ENCODE peak calls at places on chromosomes 11 and 22, in five cellular contexts. K, X, S, T and W are unnamed samples.
A peak's percentile ranks its signal among the peaks of the same experiment; 100 is the strongest.

GRCh38 chr11:32584921-32585320 is 1.3 kb downstream of the EIF3M start:
- DNase-seq in K (no peak), X (no peak), T (no peak), S (no peak), W (no peak)

GRCh38 chr22:30538280-30538679 is 8.3 kb downstream of the SEC14L6 start:
- DNase-seq in X (no peak), S (no peak), T (no peak), K (peak; percentile 38), W (no peak)

GRCh38 chr11:72676874-72677341 is 2.7 kb upstream of the PDE2A start:
- DNase-seq in T (peak; percentile 75), X (peak; percentile 90), K (peak; percentile 48), S (peak; percentile 62), W (peak; percentile 50)

GRCh38 chr22:19669570-19669969 is 44.7 kb upstream of the SEPTIN5 start:
- DNase-seq in T (no peak), X (no peak), S (no peak), K (no peak), W (no peak)

GRCh38 chr11:79447039-79447438 is 6.2 kb upstream of the TENM4 start:
- DNase-seq in X (no peak), S (no peak), K (no peak), T (no peak), W (no peak)

GRCh38 chr11:130118636-130119387 is 40.8 kb upstream of the ST14 start:
- DNase-seq in K (no peak), X (no peak), T (no peak), S (no peak), W (no peak)

GRCh38 chr11:100876826-100877545 is 189.9 kb downstream of the ARHGAP42 start:
- DNase-seq in K (peak; percentile 97), S (no peak), T (no peak), X (no peak), W (no peak)

GRCh38 chr22:40803292-40803691 is 15.9 kb downstream of the SLC25A17 start:
- DNase-seq in S (no peak), X (no peak), T (no peak), K (no peak), W (no peak)

GRCh38 chr11:34313099-34313517 is 44.7 kb downstream of the ABTB2 start:
- DNase-seq in X (no peak), T (no peak), S (no peak), K (no peak), W (no peak)

GRCh38 chr11:118289411-118289810 is 15.1 kb upstream of the CD3E start:
- DNase-seq in T (no peak), S (no peak), X (no peak), K (no peak), W (no peak)

GRCh38 chr22:37747090-37747714 is 50.4 kb downstream of the TRIOBP start:
- DNase-seq in K (peak; percentile 44), X (no peak), S (no peak), T (no peak), W (no peak)

GRCh38 chr11:116454020-116454645 is 318.7 kb downstream of the BUD13 start:
- DNase-seq in T (peak; percentile 59), X (peak; percentile 26), K (peak; percentile 53), S (peak; percentile 8), W (peak; percentile 66)

GRCh38 chr11:2139691-2140337 is 625 bp upstream of the IGF2 start:
- DNase-seq in T (no peak), S (no peak), X (no peak), K (no peak), W (peak; percentile 22)

GRCh38 chr11:2669926-2670469 is 29.8 kb downstream of the KCNQ1OT1 start:
- DNase-seq in K (no peak), S (no peak), X (no peak), T (no peak), W (no peak)

GRCh38 chr22:31812977-31813605 is 59.3 kb downstream of the DEPDC5 start:
- DNase-seq in X (no peak), S (no peak), T (no peak), K (no peak), W (no peak)

GRCh38 chr11:61157743-61158142 is 3.5 kb downstream of the VPS37C start:
- DNase-seq in T (no peak), K (no peak), X (no peak), S (no peak), W (no peak)

GRCh38 chr22:50613291-50613981 is 12.8 kb downstream of the MAPK8IP2 start:
- DNase-seq in S (no peak), X (no peak), K (no peak), T (peak; percentile 93), W (no peak)

GRCh38 chr11:78789365-78789764 is 214.7 kb upstream of the NARS2 start:
- DNase-seq in T (peak; percentile 22), X (no peak), S (no peak), K (no peak), W (no peak)

GRCh38 chr11:118010738-118011461 is 24.7 kb downstream of the IL10RA start:
- DNase-seq in K (no peak), T (no peak), S (no peak), X (no peak), W (no peak)

GRCh38 chr11:46121328-46121723 is at the start of gene PHF21A:
- DNase-seq in T (peak; percentile 91), X (peak; percentile 82), S (peak; percentile 79), K (peak; percentile 96), W (peak; percentile 94)

GRCh38 chr22:46941958-46942815 is 179.7 kb downstream of the TBC1D22A start:
- DNase-seq in T (no peak), S (no peak), K (no peak), X (no peak), W (peak; percentile 57)

GRCh38 chr22:35558719-35559118 is 18.1 kb downstream of the RASD2 start:
- DNase-seq in X (no peak), T (no peak), K (no peak), S (no peak), W (no peak)

GRCh38 chr11:1074244-1075221 is at the start of gene MUC2:
- DNase-seq in T (no peak), X (no peak), K (no peak), S (no peak), W (no peak)

GRCh38 chr11:117589024-117589423 is 208.0 kb downstream of the DSCAML1 start:
- DNase-seq in K (no peak), X (no peak), T (no peak), S (no peak), W (no peak)

GRCh38 chr22:22936190-22936914 is 48.7 kb downstream of the IGLL5 start:
- DNase-seq in X (no peak), T (no peak), S (no peak), K (no peak), W (no peak)

GRCh38 chr11:127492025-127492424 is 491.5 kb upstream of the KIRREL3 start:
- DNase-seq in S (no peak), T (no peak), X (no peak), K (peak; percentile 2), W (no peak)

GRCh38 chr11:77086521-77087472 is 15.8 kb upstream of the OMP start:
- DNase-seq in T (peak; percentile 82), K (peak; percentile 47), X (no peak), S (no peak), W (peak; percentile 10)

GRCh38 chr22:19928207-19928606 is 13.4 kb upstream of the COMT start:
- DNase-seq in T (no peak), K (no peak), S (no peak), X (no peak), W (no peak)

GRCh38 chr11:119368121-119369034 is 13.1 kb downstream of the USP2 start:
- DNase-seq in X (no peak), T (peak; percentile 83), K (peak; percentile 25), S (no peak), W (no peak)

GRCh38 chr11:85590848-85591483 is 36.2 kb downstream of the DLG2 start:
- DNase-seq in X (no peak), T (no peak), K (peak; percentile 38), S (peak; percentile 51), W (no peak)

GRCh38 chr11:43943931-43944751 is 1.7 kb downstream of the C11orf96 start:
- DNase-seq in T (no peak), S (peak; percentile 25), X (no peak), K (peak; percentile 40), W (peak; percentile 55)

GRCh38 chr11:62543680-62544444 is 2.7 kb downstream of the AHNAK start:
- DNase-seq in S (no peak), T (no peak), X (no peak), K (no peak), W (no peak)

GRCh38 chr11:66419825-66420224 is 1.0 kb upstream of the NPAS4 start:
- DNase-seq in K (no peak), S (no peak), X (no peak), T (no peak), W (peak; percentile 81)

GRCh38 chr11:66418986-66419308 is 1.9 kb upstream of the NPAS4 start:
- DNase-seq in T (no peak), S (no peak), X (no peak), K (no peak), W (no peak)

GRCh38 chr11:66420671-66421476 is at the start of gene NPAS4:
- DNase-seq in S (no peak), X (no peak), K (no peak), T (peak; percentile 41), W (peak; percentile 70)

GRCh38 chr11:66417000-66417399 is 3.8 kb upstream of the NPAS4 start:
- DNase-seq in T (no peak), S (no peak), X (no peak), K (no peak), W (no peak)

GRCh38 chr11:66418168-66418985 is 2.5 kb upstream of the NPAS4 start:
- DNase-seq in X (peak; percentile 78), S (peak; percentile 93), T (peak; percentile 62), K (peak; percentile 93), W (peak; percentile 69)
- TF ChIP-seq CTCF in X (no peak), S (peak; percentile 21), T (no peak), K (peak; percentile 51), W (peak; percentile 24)

GRCh38 chr11:8099291-8099899 is 18.4 kb downstream of the TUB start:
- DNase-seq in T (peak; percentile 88), S (peak; percentile 56), K (peak; percentile 90), X (peak; percentile 68), W (peak; percentile 90)
- TF ChIP-seq CTCF in T (peak; percentile 71), S (peak; percentile 85), K (peak; percentile 94), X (peak; percentile 88), W (peak; percentile 82)

DNA sequence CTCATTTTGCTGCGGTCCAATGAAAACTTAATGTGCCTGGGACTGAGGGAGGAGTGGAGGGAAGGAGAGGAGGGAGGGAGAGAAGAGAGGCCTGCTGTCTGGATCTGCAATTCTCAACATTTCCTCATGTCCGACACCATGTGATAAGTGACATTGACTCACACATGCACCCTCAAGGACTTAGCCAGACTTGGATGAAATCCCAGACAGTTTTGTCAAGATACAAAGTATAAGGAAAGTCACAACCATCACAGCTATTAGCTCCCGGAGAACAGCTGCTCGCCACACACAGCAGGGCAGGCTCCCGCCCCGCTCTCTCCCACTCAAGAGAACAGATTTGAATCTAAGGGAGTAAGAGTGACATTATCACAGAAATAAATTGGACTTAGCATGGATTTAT is 5.5 kb downstream of the DNAL4 start:
- DNase-seq in X (no peak), S (no peak), K (peak; percentile 97), T (peak; percentile 68), W (no peak)
- TF ChIP-seq CTCF in X (no peak), S (no peak), K (no peak), T (no peak), W (no peak)

GRCh38 chr11:75014129-75014528 is 25.4 kb downstream of the NEU3 start:
- DNase-seq in S (no peak), X (no peak), K (peak; percentile 75), T (no peak), W (no peak)
- TF ChIP-seq CTCF in S (no peak), X (no peak), K (peak; percentile 38), T (no peak), W (no peak)

GRCh38 chr11:68956547-68957254 is 24.1 kb downstream of the MRGPRD start:
- DNase-seq in K (no peak), S (no peak), X (no peak), T (no peak), W (no peak)
- TF ChIP-seq CTCF in K (no peak), S (no peak), X (no peak), T (no peak), W (no peak)